ENCODE peak calls at places on chromosomes 1 and 21, in four cellular contexts. One of them, this sample, is unnamed. For H3K4me1, the result is how much of the 10 kb centered on the place peaks cover.

GRCh38 chr1:220879509-220880366 is 495 bp downstream of the HLX start:
- DNase-seq in ovary: peak
- DNase-seq in adrenal gland: no peak
- DNase-seq in left ventricle myocardium inferior: peak
- DNase-seq in this sample: peak

GRCh38 chr1:190413142-190413541 is 64.5 kb downstream of the BRINP3 start:
- DNase-seq in ovary: no peak
- DNase-seq in adrenal gland: no peak
- DNase-seq in left ventricle myocardium inferior: no peak
- DNase-seq in this sample: no peak

GRCh38 chr1:118018064-118018463 is 88.5 kb downstream of the WDR3 start:
- DNase-seq in ovary: no peak
- DNase-seq in adrenal gland: no peak
- DNase-seq in left ventricle myocardium inferior: no peak
- DNase-seq in this sample: no peak

GRCh38 chr1:227786673-227787512 is 28.6 kb upstream of the PRSS38 start:
- DNase-seq in ovary: no peak
- DNase-seq in adrenal gland: peak
- DNase-seq in left ventricle myocardium inferior: no peak
- DNase-seq in this sample: no peak

GRCh38 chr1:180171691-180172090 is 17.0 kb downstream of the QSOX1 start:
- DNase-seq in ovary: no peak
- DNase-seq in adrenal gland: no peak
- DNase-seq in left ventricle myocardium inferior: no peak
- DNase-seq in this sample: peak

GRCh38 chr1:109152196-109152595 is 38.3 kb downstream of the ELAPOR1 start:
- DNase-seq in ovary: no peak
- DNase-seq in adrenal gland: no peak
- DNase-seq in left ventricle myocardium inferior: no peak
- DNase-seq in this sample: no peak

GRCh38 chr1:153353226-153353947 is 4.3 kb upstream of the S100A9 start:
- DNase-seq in ovary: peak
- DNase-seq in adrenal gland: no peak
- DNase-seq in left ventricle myocardium inferior: no peak
- DNase-seq in this sample: peak

GRCh38 chr1:118928739-118929554 is 59.2 kb downstream of the TBX15 start:
- DNase-seq in ovary: no peak
- DNase-seq in adrenal gland: no peak
- DNase-seq in left ventricle myocardium inferior: no peak
- DNase-seq in this sample: no peak

GRCh38 chr1:202802998-202803932 is 5.0 kb downstream of the KDM5B start:
- DNase-seq in ovary: no peak
- DNase-seq in adrenal gland: peak
- DNase-seq in left ventricle myocardium inferior: no peak
- DNase-seq in this sample: peak

GRCh38 chr21:42489991-42490390 is 6.0 kb downstream of the RSPH1 start:
- DNase-seq in ovary: no peak
- DNase-seq in adrenal gland: no peak
- DNase-seq in left ventricle myocardium inferior: no peak
- DNase-seq in this sample: no peak

GRCh38 chr1:50774759-50775351 is 185.2 kb downstream of the FAF1 start:
- DNase-seq in ovary: no peak
- DNase-seq in adrenal gland: no peak
- DNase-seq in left ventricle myocardium inferior: no peak
- DNase-seq in this sample: no peak

GRCh38 chr21:28776251-28776650 is 216.4 kb downstream of the LTN1 start:
- DNase-seq in ovary: no peak
- DNase-seq in adrenal gland: no peak
- DNase-seq in left ventricle myocardium inferior: no peak
- DNase-seq in this sample: peak

GRCh38 chr1:244865028-244865371 is 657 bp upstream of the HNRNPU start:
- DNase-seq in ovary: peak
- DNase-seq in adrenal gland: peak
- DNase-seq in left ventricle myocardium inferior: peak
- DNase-seq in this sample: peak

GRCh38 chr1:18091660-18092446 is 15.7 kb upstream of the IGSF21 start:
- DNase-seq in ovary: no peak
- DNase-seq in adrenal gland: peak
- DNase-seq in left ventricle myocardium inferior: no peak
- DNase-seq in this sample: peak

GRCh38 chr21:25369524-25370300 is 237.6 kb downstream of the MRPL39 start:
- DNase-seq in ovary: no peak
- DNase-seq in adrenal gland: no peak
- DNase-seq in left ventricle myocardium inferior: no peak
- DNase-seq in this sample: peak

GRCh38 chr1:100538935-100539835 is 1.2 kb downstream of the GPR88 start:
- DNase-seq in ovary: peak
- DNase-seq in adrenal gland: no peak
- DNase-seq in left ventricle myocardium inferior: peak
- DNase-seq in this sample: peak

GRCh38 chr1:37932759-37933158 is 14.1 kb downstream of the INPP5B start:
- DNase-seq in ovary: no peak
- DNase-seq in adrenal gland: no peak
- DNase-seq in left ventricle myocardium inferior: no peak
- DNase-seq in this sample: peak

GRCh38 chr1:179206817-179207216 is 22.7 kb downstream of the ABL2 start:
- DNase-seq in ovary: no peak
- DNase-seq in adrenal gland: no peak
- DNase-seq in left ventricle myocardium inferior: no peak
- DNase-seq in this sample: no peak

GRCh38 chr1:17587693-17588047 is 48.2 kb downstream of the ARHGEF10L start:
- DNase-seq in ovary: no peak
- DNase-seq in adrenal gland: no peak
- DNase-seq in left ventricle myocardium inferior: no peak
- DNase-seq in this sample: peak

GRCh38 chr1:201850053-201850397 is 21.1 kb downstream of the IPO9 start:
- DNase-seq in ovary: peak
- DNase-seq in adrenal gland: peak
- DNase-seq in left ventricle myocardium inferior: peak
- DNase-seq in this sample: no peak

GRCh38 chr1:1616045-1616821 is 933 bp downstream of the MIB2 start:
- DNase-seq in ovary: peak
- DNase-seq in adrenal gland: no peak
- DNase-seq in left ventricle myocardium inferior: no peak
- DNase-seq in this sample: peak

GRCh38 chr1:175514309-175515001 is 228.9 kb downstream of the TNR start:
- DNase-seq in ovary: no peak
- DNase-seq in adrenal gland: no peak
- DNase-seq in left ventricle myocardium inferior: no peak
- DNase-seq in this sample: no peak

GRCh38 chr1:8858888-8859706 is 19.4 kb downstream of the ENO1 start:
- DNase-seq in ovary: no peak
- DNase-seq in adrenal gland: peak
- DNase-seq in left ventricle myocardium inferior: no peak
- DNase-seq in this sample: peak

GRCh38 chr1:108000620-108001105 is 35.7 kb upstream of the VAV3 start:
- DNase-seq in ovary: peak
- DNase-seq in adrenal gland: peak
- DNase-seq in left ventricle myocardium inferior: peak
- DNase-seq in this sample: no peak

GRCh38 chr1:24074817-24075725 is 36.9 kb downstream of the MYOM3 start:
- DNase-seq in ovary: no peak
- DNase-seq in adrenal gland: no peak
- DNase-seq in left ventricle myocardium inferior: no peak
- DNase-seq in this sample: peak

GRCh38 chr1:109399326-109399957 is 1.7 kb upstream of the SORT1 start:
- DNase-seq in ovary: no peak
- DNase-seq in adrenal gland: no peak
- DNase-seq in left ventricle myocardium inferior: no peak
- DNase-seq in this sample: peak

GRCh38 chr1:198663996-198664789 is 25.4 kb downstream of the PTPRC start:
- DNase-seq in ovary: no peak
- DNase-seq in adrenal gland: no peak
- DNase-seq in left ventricle myocardium inferior: no peak
- DNase-seq in this sample: no peak

GRCh38 chr21:45975017-45975595 is 6.5 kb upstream of the COL6A1 start:
- DNase-seq in ovary: peak
- DNase-seq in adrenal gland: peak
- DNase-seq in left ventricle myocardium inferior: peak
- DNase-seq in this sample: peak

GRCh38 chr1:37274491-37274890 is 199.9 kb upstream of the ZC3H12A start:
- DNase-seq in ovary: no peak
- DNase-seq in adrenal gland: no peak
- DNase-seq in left ventricle myocardium inferior: no peak
- DNase-seq in this sample: no peak

GRCh38 chr1:61641171-61641570 is 83.8 kb downstream of the TM2D1 start:
- DNase-seq in ovary: no peak
- DNase-seq in adrenal gland: no peak
- DNase-seq in left ventricle myocardium inferior: no peak
- DNase-seq in this sample: no peak

GRCh38 chr1:39398278-39399010 is 93.0 kb upstream of the BMP8A start:
- DNase-seq in ovary: no peak
- DNase-seq in adrenal gland: peak
- DNase-seq in left ventricle myocardium inferior: peak
- DNase-seq in this sample: peak

GRCh38 chr1:43858324-43858723 is 75.3 kb upstream of the ARTN start:
- DNase-seq in ovary: peak
- DNase-seq in adrenal gland: peak
- DNase-seq in left ventricle myocardium inferior: no peak
- DNase-seq in this sample: peak

GRCh38 chr1:61320575-61320974 is 238.2 kb downstream of the NFIA start:
- DNase-seq in ovary: no peak
- DNase-seq in adrenal gland: no peak
- DNase-seq in left ventricle myocardium inferior: no peak
- DNase-seq in this sample: no peak

GRCh38 chr21:39314155-39315027 is 959 bp upstream of the BRWD1 start:
- DNase-seq in ovary: peak
- DNase-seq in adrenal gland: peak
- DNase-seq in left ventricle myocardium inferior: peak
- DNase-seq in this sample: peak

GRCh38 chr1:47894718-47895393 is 102.3 kb downstream of the TRABD2B start:
- DNase-seq in ovary: no peak
- DNase-seq in adrenal gland: peak
- DNase-seq in left ventricle myocardium inferior: no peak
- DNase-seq in this sample: no peak

GRCh38 chr1:201501144-201501543 is 5.8 kb downstream of the CSRP1 start:
- DNase-seq in ovary: no peak
- DNase-seq in adrenal gland: no peak
- DNase-seq in left ventricle myocardium inferior: no peak
- DNase-seq in this sample: peak

GRCh38 chr1:2529776-2530500 is at the start of gene HES5:
- DNase-seq in ovary: no peak
- DNase-seq in adrenal gland: no peak
- DNase-seq in left ventricle myocardium inferior: peak
- DNase-seq in this sample: no peak

GRCh38 chr1:164914208-164914607 is 355.2 kb downstream of the PBX1 start:
- DNase-seq in ovary: no peak
- DNase-seq in adrenal gland: peak
- DNase-seq in left ventricle myocardium inferior: no peak
- DNase-seq in this sample: no peak

DNA sequence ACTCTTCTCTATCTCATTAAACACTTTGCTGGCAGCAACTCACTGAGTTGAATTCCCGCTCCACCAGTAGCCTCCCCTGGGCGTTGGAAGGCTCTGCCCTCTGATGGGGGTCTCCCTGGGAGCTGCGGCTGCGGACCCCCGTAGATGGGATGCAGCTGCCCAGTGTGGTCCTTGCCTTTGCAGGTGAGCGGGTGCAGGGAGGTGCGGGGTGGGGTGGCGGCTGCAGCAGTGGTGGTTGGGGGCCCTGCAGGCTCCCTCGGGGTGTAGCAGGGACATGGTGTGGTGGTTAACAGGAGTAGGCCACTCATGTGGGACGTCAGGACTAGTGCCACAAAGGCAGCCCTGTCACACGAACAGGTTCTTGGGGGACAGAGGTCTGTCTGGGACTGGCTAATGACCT is 42.0 kb downstream of the GALNT2 start:
- DNase-seq in ovary: no peak
- DNase-seq in adrenal gland: no peak
- DNase-seq in left ventricle myocardium inferior: no peak
- DNase-seq in this sample: no peak
- H3K4me1 ChIP-seq in ovary: under half
- H3K4me1 ChIP-seq in adrenal gland: under half
- H3K4me1 ChIP-seq in left ventricle myocardium inferior: half or more
- H3K4me1 ChIP-seq in this sample: under half

GRCh38 chr1:10638559-10639300 is 157.7 kb downstream of the CASZ1 start:
- DNase-seq in ovary: no peak
- DNase-seq in adrenal gland: no peak
- DNase-seq in left ventricle myocardium inferior: no peak
- DNase-seq in this sample: peak
- H3K4me3 ChIP-seq in ovary: peak
- H3K4me3 ChIP-seq in adrenal gland: no peak
- H3K4me3 ChIP-seq in left ventricle myocardium inferior: peak
- H3K4me3 ChIP-seq in this sample: peak

GRCh38 chr21:35044770-35045538 is 4.1 kb downstream of the RUNX1 start:
- DNase-seq in ovary: no peak
- DNase-seq in adrenal gland: no peak
- DNase-seq in left ventricle myocardium inferior: no peak
- DNase-seq in this sample: no peak
- H3K4me1 ChIP-seq in ovary: under half
- H3K4me1 ChIP-seq in adrenal gland: under half
- H3K4me1 ChIP-seq in left ventricle myocardium inferior: under half
- H3K4me1 ChIP-seq in this sample: under half

GRCh38 chr1:27970401-27970800 is 10.6 kb downstream of the XKR8 start:
- DNase-seq in ovary: no peak
- DNase-seq in adrenal gland: no peak
- DNase-seq in left ventricle myocardium inferior: no peak
- DNase-seq in this sample: peak
- H3K4me3 ChIP-seq in ovary: no peak
- H3K4me3 ChIP-seq in adrenal gland: no peak
- H3K4me3 ChIP-seq in left ventricle myocardium inferior: no peak
- H3K4me3 ChIP-seq in this sample: no peak

GRCh38 chr1:89912073-89912472 is 82.8 kb upstream of the ZNF326 start:
- DNase-seq in ovary: no peak
- DNase-seq in adrenal gland: no peak
- DNase-seq in left ventricle myocardium inferior: no peak
- DNase-seq in this sample: no peak
- H3K4me1 ChIP-seq in ovary: under half
- H3K4me1 ChIP-seq in adrenal gland: under half
- H3K4me1 ChIP-seq in left ventricle myocardium inferior: half or more
- H3K4me1 ChIP-seq in this sample: under half

DNA sequence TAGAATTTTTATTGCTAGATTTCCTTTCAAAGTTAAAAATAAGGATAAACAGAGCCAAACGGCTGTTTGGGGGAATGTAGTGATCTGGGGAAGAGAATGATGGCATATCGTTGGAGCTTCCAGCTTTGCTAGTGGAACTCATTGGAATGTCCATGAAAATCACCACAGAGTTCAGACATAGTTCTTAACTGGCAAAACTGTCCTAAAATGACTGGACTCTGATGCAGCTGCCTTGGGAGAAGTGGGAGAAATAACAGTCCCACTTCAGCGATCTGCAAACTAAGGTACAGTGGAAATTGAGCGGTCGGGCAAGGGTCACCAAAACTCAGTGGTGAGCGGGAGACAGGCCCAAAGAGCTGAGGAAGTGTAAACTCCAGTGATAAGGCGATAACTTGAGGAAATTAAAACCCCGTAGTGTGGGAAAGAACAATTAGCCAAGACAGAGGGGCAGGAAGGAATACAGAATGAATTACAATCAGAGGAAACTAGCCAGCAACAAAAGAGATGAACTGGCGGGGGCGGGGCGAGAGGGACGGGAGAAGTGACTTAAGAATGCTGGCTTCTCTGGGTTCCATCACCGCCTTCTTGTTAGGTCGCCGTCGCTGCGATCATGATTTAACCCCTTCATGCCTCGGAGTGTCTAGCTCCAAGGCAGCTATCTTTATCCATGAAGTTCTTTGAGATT is 89.8 kb upstream of the ARHGAP29 start:
- DNase-seq in ovary: peak
- DNase-seq in adrenal gland: peak
- DNase-seq in left ventricle myocardium inferior: peak
- DNase-seq in this sample: no peak
- H3K4me3 ChIP-seq in ovary: no peak
- H3K4me3 ChIP-seq in adrenal gland: no peak
- H3K4me3 ChIP-seq in left ventricle myocardium inferior: peak
- H3K4me3 ChIP-seq in this sample: peak